ENCODE peak calls at places on chromosomes 7 and 10, in nine cellular contexts. P is IMR-90; E is GM23338; F is naive thymus-derived CD4-positive, alpha-beta T cell; J is lower lobe of right lung; U is breast epithelium; O is cardiac muscle cell; L is small intestine; G is mesendoderm. B is an unnamed sample. For H3K4me1, the result is how much of the 10 kb centered on the place peaks cover.

GRCh38 chr10:72567884-72568283 is 58.0 kb downstream of the MICU1 start:
- DNase-seq in P (no peak), E (peak), F (no peak), J (no peak), U (no peak), O (peak), L (peak), G (peak), B (no peak)

GRCh38 chr7:32577421-32577820 is 82.1 kb downstream of the AVL9 start:
- DNase-seq in P (no peak), E (no peak), F (no peak), J (no peak), U (no peak), O (no peak), L (no peak), G (no peak), B (no peak)

GRCh38 chr10:60032723-60033122 is 126.4 kb upstream of the CCDC6 start:
- DNase-seq in P (peak), E (peak), F (peak), J (no peak), U (no peak), O (peak), L (peak), G (peak), B (peak)

GRCh38 chr7:80417211-80417793 is 94.6 kb downstream of the GNAT3 start:
- DNase-seq in P (no peak), E (no peak), F (no peak), J (no peak), U (no peak), O (no peak), L (no peak), G (no peak), B (no peak)

GRCh38 chr7:144517762-144518161 is 114.3 kb upstream of the NOBOX start:
- DNase-seq in P (no peak), E (no peak), F (peak), J (no peak), U (no peak), O (no peak), L (no peak), G (no peak), B (no peak)

GRCh38 chr10:43461950-43462349 is 25.0 kb downstream of the ZNF487 start:
- DNase-seq in P (peak), E (peak), F (peak), J (no peak), U (no peak), O (peak), L (peak), G (peak), B (no peak)

GRCh38 chr10:2543974-2544373 is 523.4 kb upstream of the PFKP start:
- DNase-seq in P (no peak), E (no peak), F (no peak), J (no peak), U (no peak), O (no peak), L (no peak), G (no peak), B (no peak)

GRCh38 chr10:125166658-125167057 is 6.3 kb upstream of the CTBP2 start:
- DNase-seq in P (no peak), E (no peak), F (no peak), J (no peak), U (peak), O (no peak), L (no peak), G (no peak), B (no peak)

GRCh38 chr7:30705008-30705407 is 22.8 kb upstream of the CRHR2 start:
- DNase-seq in P (no peak), E (no peak), F (no peak), J (no peak), U (no peak), O (no peak), L (no peak), G (no peak), B (no peak)

GRCh38 chr7:36109013-36109627 is 43.9 kb upstream of the EEPD1 start:
- DNase-seq in P (no peak), E (no peak), F (no peak), J (no peak), U (no peak), O (no peak), L (no peak), G (no peak), B (no peak)

GRCh38 chr10:115049957-115050356 is 43.2 kb upstream of the ATRNL1 start:
- DNase-seq in P (peak), E (peak), F (no peak), J (no peak), U (no peak), O (no peak), L (no peak), G (peak), B (no peak)

GRCh38 chr7:69735582-69735981 is 137.3 kb downstream of the AUTS2 start:
- DNase-seq in P (no peak), E (no peak), F (no peak), J (no peak), U (no peak), O (peak), L (no peak), G (no peak), B (no peak)

GRCh38 chr7:29336851-29337627 is 142.5 kb downstream of the CHN2 start:
- DNase-seq in P (no peak), E (no peak), F (no peak), J (no peak), U (no peak), O (no peak), L (peak), G (no peak), B (no peak)

GRCh38 chr7:112204072-112204775 is 2.0 kb downstream of the DOCK4 start:
- DNase-seq in P (no peak), E (peak), F (no peak), J (no peak), U (no peak), O (no peak), L (peak), G (peak), B (no peak)

GRCh38 chr7:23254051-23254681 is 7.6 kb downstream of the GPNMB start:
- DNase-seq in P (no peak), E (no peak), F (no peak), J (no peak), U (no peak), O (no peak), L (no peak), G (no peak), B (no peak)

GRCh38 chr7:35026154-35026553 is 11.1 kb downstream of the DPY19L1 start:
- DNase-seq in P (no peak), E (peak), F (no peak), J (no peak), U (no peak), O (no peak), L (no peak), G (peak), B (no peak)

GRCh38 chr7:126803060-126803665 is 449.6 kb downstream of the GRM8 start:
- DNase-seq in P (peak), E (peak), F (peak), J (no peak), U (no peak), O (peak), L (peak), G (peak), B (no peak)

GRCh38 chr7:143245123-143245522 is 18.1 kb upstream of the GSTK1 start:
- DNase-seq in P (peak), E (no peak), F (no peak), J (no peak), U (no peak), O (no peak), L (peak), G (no peak), B (no peak)

GRCh38 chr7:159096736-159097581 is 47.7 kb downstream of the VIPR2 start:
- DNase-seq in P (no peak), E (no peak), F (no peak), J (no peak), U (peak), O (peak), L (no peak), G (no peak), B (peak)

GRCh38 chr10:2137549-2138174 is 400.3 kb upstream of the ADARB2 start:
- DNase-seq in P (no peak), E (peak), F (no peak), J (no peak), U (no peak), O (peak), L (peak), G (peak), B (no peak)

GRCh38 chr10:126270116-126270515 is 118.2 kb downstream of the ADAM12 start:
- DNase-seq in P (peak), E (no peak), F (no peak), J (no peak), U (no peak), O (no peak), L (no peak), G (no peak), B (no peak)

GRCh38 chr10:78443900-78444571 is 410.4 kb downstream of the RPS24 start:
- DNase-seq in P (no peak), E (no peak), F (no peak), J (no peak), U (no peak), O (no peak), L (no peak), G (no peak), B (no peak)

GRCh38 chr10:121598261-121599249 is at the start of gene FGFR2:
- DNase-seq in P (no peak), E (peak), F (no peak), J (peak), U (peak), O (peak), L (peak), G (peak), B (peak)

GRCh38 chr10:14325325-14325955 is 5.3 kb downstream of the FRMD4A start:
- DNase-seq in P (peak), E (peak), F (peak), J (peak), U (peak), O (peak), L (peak), G (peak), B (peak)

GRCh38 chr7:123805287-123805686 is 39.7 kb upstream of the HYAL4 start:
- DNase-seq in P (no peak), E (no peak), F (no peak), J (no peak), U (no peak), O (no peak), L (no peak), G (no peak), B (no peak)

GRCh38 chr7:6159097-6159483 is 113.3 kb downstream of the CYTH3 start:
- DNase-seq in P (peak), E (no peak), F (no peak), J (peak), U (no peak), O (no peak), L (no peak), G (no peak), B (no peak)

GRCh38 chr7:14195896-14196295 is 206.4 kb upstream of the ETV1 start:
- DNase-seq in P (no peak), E (no peak), F (no peak), J (no peak), U (no peak), O (no peak), L (no peak), G (no peak), B (no peak)

GRCh38 chr10:79063661-79064490 is 4.9 kb upstream of the ZMIZ1 start:
- DNase-seq in P (no peak), E (no peak), F (peak), J (peak), U (no peak), O (no peak), L (peak), G (no peak), B (peak)

GRCh38 chr10:122164028-122164601 is 107.0 kb upstream of the BTBD16 start:
- DNase-seq in P (no peak), E (peak), F (no peak), J (no peak), U (no peak), O (peak), L (no peak), G (peak), B (peak)

DNA sequence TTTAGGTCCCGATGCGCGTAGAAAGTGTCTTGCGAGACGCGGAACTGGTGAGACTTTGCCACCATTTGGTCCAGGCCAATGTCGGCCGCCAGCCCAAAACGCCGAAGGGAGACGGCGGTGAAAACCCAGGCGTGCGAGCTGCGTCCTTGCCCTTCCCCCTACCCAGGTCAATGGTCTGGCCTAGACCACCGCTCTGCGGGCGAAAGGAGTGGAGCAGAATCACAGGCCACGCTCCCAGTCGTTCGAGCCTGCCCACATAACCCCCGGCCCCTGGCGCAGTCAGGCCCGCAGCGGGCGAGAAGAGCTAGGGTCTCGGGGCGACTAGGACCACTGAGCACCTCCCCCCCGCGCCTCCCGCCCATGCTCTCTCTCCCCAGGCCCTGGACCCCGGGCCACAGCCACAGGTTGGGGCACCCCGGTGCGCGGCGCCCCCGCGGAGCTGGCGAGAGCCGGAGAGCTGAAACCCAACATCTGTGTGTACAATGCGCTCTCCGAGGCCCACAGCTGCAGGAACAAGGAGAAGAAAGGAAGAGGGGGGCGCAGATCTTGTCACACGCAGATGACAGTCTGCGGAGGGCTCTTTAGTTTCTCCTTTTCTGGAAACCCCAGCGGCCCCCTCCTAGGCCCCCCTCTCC is 354.8 kb downstream of the DNAJB6 start:
- DNase-seq in P (no peak), E (no peak), F (no peak), J (no peak), U (no peak), O (no peak), L (no peak), G (no peak), B (peak)
- H3K4me1 ChIP-seq in P (under half), E (under half), F (under half), J (under half), U (under half), O (under half), L (under half), G (under half), B (under half)

DNA sequence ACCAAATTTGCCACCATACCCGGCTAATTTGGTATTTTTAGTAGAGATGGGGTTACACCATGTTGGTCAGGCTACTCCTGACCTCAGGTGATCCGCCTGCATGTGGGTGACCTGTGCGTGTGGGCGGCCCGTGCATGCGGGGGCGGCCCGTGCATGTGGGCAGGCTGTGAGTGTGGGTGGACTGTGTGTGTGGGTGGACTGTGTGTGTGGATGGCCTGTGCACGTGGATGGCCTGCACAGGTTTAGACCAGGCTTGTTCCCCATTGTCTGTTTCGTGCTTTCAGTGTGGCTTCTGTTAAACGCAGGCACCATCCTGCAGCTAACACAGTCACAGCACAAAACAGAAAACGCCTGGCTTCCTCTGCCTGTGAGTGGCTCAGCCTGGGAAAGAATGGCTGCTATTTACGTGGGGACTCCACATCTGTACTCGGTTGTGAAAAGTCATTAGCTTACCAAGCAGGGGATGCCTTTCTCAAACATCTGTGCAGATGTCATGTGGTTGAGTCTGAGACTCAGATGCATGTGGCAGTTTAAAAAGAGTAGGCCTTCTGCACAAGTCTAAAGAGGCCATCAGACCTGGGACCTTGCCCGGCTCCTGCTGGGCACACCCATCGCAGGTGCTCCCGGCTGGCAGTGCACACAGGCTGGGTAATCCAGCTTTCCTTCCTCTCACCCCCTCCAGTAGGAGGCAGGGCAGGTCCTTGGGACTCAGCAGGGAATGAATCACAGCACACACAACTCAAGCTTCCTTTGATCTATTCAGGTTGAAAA is 91.6 kb downstream of the COBL start:
- DNase-seq in P (no peak), E (peak), F (no peak), J (peak), U (no peak), O (no peak), L (peak), G (peak), B (peak)
- H3K4me1 ChIP-seq in P (under half), E (under half), F (under half), J (under half), U (under half), O (under half), L (under half), G (under half), B (under half)

GRCh38 chr10:123974406-123974805 is 82.8 kb upstream of the CPXM2 start:
- DNase-seq in P (peak), E (no peak), F (no peak), J (no peak), U (no peak), O (no peak), L (peak), G (peak), B (no peak)

GRCh38 chr10:123972481-123973401 is 81.1 kb upstream of the CPXM2 start:
- DNase-seq in P (no peak), E (peak), F (no peak), J (no peak), U (no peak), O (peak), L (no peak), G (peak), B (peak)

GRCh38 chr10:123967626-123968243 is 76.1 kb upstream of the CPXM2 start:
- DNase-seq in P (peak), E (peak), F (no peak), J (peak), U (peak), O (peak), L (peak), G (peak), B (peak)

GRCh38 chr10:123970207-123970926 is 78.8 kb upstream of the CPXM2 start:
- DNase-seq in P (no peak), E (peak), F (no peak), J (no peak), U (no peak), O (peak), L (no peak), G (no peak), B (no peak)

GRCh38 chr10:123970927-123971286 is 79.3 kb upstream of the CPXM2 start:
- DNase-seq in P (no peak), E (no peak), F (no peak), J (no peak), U (no peak), O (no peak), L (no peak), G (no peak), B (no peak)
- H3K4me1 ChIP-seq in P (under half), E (under half), F (under half), J (under half), U (under half), O (under half), L (under half), G (under half), B (under half)

GRCh38 chr10:104327745-104328635 is 10.3 kb downstream of the ITPRIP start:
- DNase-seq in P (peak), E (peak), F (no peak), J (peak), U (peak), O (no peak), L (no peak), G (peak), B (peak)

GRCh38 chr10:104325436-104326430 is 12.5 kb downstream of the ITPRIP start:
- DNase-seq in P (no peak), E (no peak), F (no peak), J (peak), U (no peak), O (no peak), L (no peak), G (no peak), B (peak)

GRCh38 chr10:104328636-104328915 is 9.7 kb downstream of the ITPRIP start:
- DNase-seq in P (no peak), E (no peak), F (no peak), J (no peak), U (peak), O (no peak), L (no peak), G (no peak), B (no peak)

GRCh38 chr10:104328916-104329710 is 9.2 kb downstream of the ITPRIP start:
- DNase-seq in P (peak), E (peak), F (peak), J (peak), U (peak), O (no peak), L (no peak), G (peak), B (peak)

GRCh38 chr10:104326991-104327610 is 11.2 kb downstream of the ITPRIP start:
- DNase-seq in P (no peak), E (no peak), F (no peak), J (no peak), U (peak), O (no peak), L (no peak), G (no peak), B (peak)
- H3K4me1 ChIP-seq in P (under half), E (half or more), F (half or more), J (half or more), U (under half), O (half or more), L (under half), G (under half), B (half or more)

GRCh38 chr10:7410800-7411670 is at the start of gene SFMBT2:
- DNase-seq in P (peak), E (peak), F (peak), J (peak), U (peak), O (peak), L (peak), G (peak), B (peak)

GRCh38 chr10:7410306-7410799 is 481 bp downstream of the SFMBT2 start:
- DNase-seq in P (peak), E (peak), F (peak), J (peak), U (no peak), O (peak), L (no peak), G (peak), B (no peak)

GRCh38 chr10:7412482-7413251 is 1.8 kb upstream of the SFMBT2 start:
- DNase-seq in P (no peak), E (peak), F (peak), J (peak), U (peak), O (peak), L (no peak), G (peak), B (peak)

GRCh38 chr10:7409732-7410168 is 1.1 kb downstream of the SFMBT2 start:
- DNase-seq in P (no peak), E (no peak), F (no peak), J (no peak), U (no peak), O (no peak), L (no peak), G (peak), B (no peak)

DNA sequence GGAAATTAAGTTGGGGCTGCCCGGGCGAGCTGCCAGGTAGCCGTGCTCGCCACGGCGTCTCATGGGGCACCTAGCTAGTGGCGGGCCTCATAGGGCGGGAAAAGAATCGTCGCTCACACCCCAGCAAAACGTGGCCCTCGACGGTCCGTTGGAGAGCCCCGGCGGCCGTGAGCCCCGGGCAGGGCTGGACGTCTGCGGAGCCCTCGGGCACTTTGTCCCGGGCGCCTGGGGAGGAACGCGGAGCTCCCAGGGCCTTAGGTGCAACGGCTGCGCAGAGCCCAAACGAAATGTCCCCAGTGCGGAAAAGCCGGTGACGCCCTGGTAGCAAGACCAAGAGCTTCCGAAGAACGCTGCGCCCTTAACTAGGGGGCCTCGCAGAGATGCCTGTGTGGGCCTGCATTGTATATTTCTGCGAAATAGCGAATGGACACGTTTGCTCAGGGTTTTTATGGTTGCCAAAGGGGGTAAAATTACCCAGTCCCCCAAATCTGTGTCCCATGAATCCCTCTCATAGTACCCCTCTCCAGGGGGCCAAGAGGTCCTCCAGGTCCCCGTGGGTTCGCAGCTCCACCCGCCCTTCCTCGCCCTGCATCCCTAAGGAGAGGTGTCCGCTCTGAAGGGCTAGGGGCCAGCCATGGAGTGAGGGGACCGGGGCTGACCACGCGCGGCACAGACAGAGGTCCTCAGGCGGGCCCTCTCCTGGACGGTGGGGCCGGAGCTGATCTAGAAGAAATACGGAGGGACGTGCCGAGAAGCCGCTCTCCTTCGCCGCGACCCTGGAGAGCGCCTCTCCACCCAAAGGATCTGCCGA is 1.0 kb upstream of the SFMBT2 start:
- DNase-seq in P (no peak), E (peak), F (peak), J (peak), U (no peak), O (no peak), L (no peak), G (peak), B (no peak)
- H3K4me1 ChIP-seq in P (under half), E (under half), F (under half), J (under half), U (under half), O (under half), L (under half), G (under half), B (under half)

B was measured in left lung.